ENCODE peak calls at places on chromosome X, in ten cellular contexts. B is uterus; U is WERI-Rb-1; A is OCI-LY7; R is CD8-positive, alpha-beta T cell; N is adrenal gland; L is HepG2; V is right lobe of liver; X is RWPE2; Z is tibial artery. S is an unnamed sample.

GRCh38 chrX:30779453-30780030 is 109.5 kb downstream of the TAB3 start:
- DNase-seq in B (no peak), U (no peak), A (no peak), R (no peak), N (no peak), L (no peak), V (no peak), X (no peak), Z (no peak), S (no peak)

GRCh38 chrX:130786030-130786429 is 117.0 kb downstream of the ENOX2 start:
- DNase-seq in B (no peak), U (no peak), A (no peak), R (no peak), N (no peak), L (no peak), V (no peak), X (no peak), Z (no peak), S (no peak)

GRCh38 chrX:16918979-16919378 is 27.5 kb upstream of the REPS2 start:
- DNase-seq in B (no peak), U (no peak), A (no peak), R (no peak), N (no peak), L (no peak), V (no peak), X (no peak), Z (no peak), S (no peak)

GRCh38 chrX:40871385-40872082 is 136.2 kb upstream of the MED14 start:
- DNase-seq in B (no peak), U (no peak), A (no peak), R (no peak), N (no peak), L (no peak), V (no peak), X (no peak), Z (no peak), S (no peak)

GRCh38 chrX:123743312-123743711 is 10.5 kb upstream of the THOC2 start:
- DNase-seq in B (no peak), U (no peak), A (no peak), R (no peak), N (no peak), L (no peak), V (no peak), X (no peak), Z (no peak), S (no peak)

GRCh38 chrX:107686792-107687191 is 58.5 kb downstream of the PRPS1 start:
- DNase-seq in B (no peak), U (no peak), A (no peak), R (no peak), N (no peak), L (no peak), V (no peak), X (no peak), Z (no peak), S (no peak)

GRCh38 chrX:698246-698645 is 67.7 kb downstream of the SHOX start:
- DNase-seq in B (no peak), U (no peak), A (no peak), R (no peak), N (peak; percentile 2), L (no peak), V (no peak), X (no peak), Z (no peak), S (no peak)

GRCh38 chrX:22097295-22097694 is 65.2 kb downstream of the PHEX start:
- DNase-seq in B (no peak), U (no peak), A (no peak), R (no peak), N (no peak), L (no peak), V (no peak), X (no peak), Z (no peak), S (no peak)

GRCh38 chrX:33726281-33727160 is 405.6 kb downstream of the FAM47A start:
- DNase-seq in B (peak; percentile 40), U (no peak), A (no peak), R (no peak), N (no peak), L (no peak), V (no peak), X (no peak), Z (peak; percentile 60), S (no peak)

GRCh38 chrX:119655125-119655524 is 37.8 kb downstream of the SEPTIN6 start:
- DNase-seq in B (peak; percentile 59), U (no peak), A (no peak), R (peak; percentile 48), N (peak; percentile 71), L (no peak), V (no peak), X (no peak), Z (no peak), S (no peak)

GRCh38 chrX:122945328-122945727 is 238.8 kb upstream of the GRIA3 start:
- DNase-seq in B (no peak), U (no peak), A (no peak), R (no peak), N (no peak), L (no peak), V (no peak), X (no peak), Z (no peak), S (no peak)

GRCh38 chrX:78104447-78105176 is 564 bp downstream of the PGK1 start:
- DNase-seq in B (peak; percentile 28), U (peak; percentile 35), A (peak; percentile 56), R (peak; percentile 36), N (peak; percentile 79), L (peak; percentile 75), V (peak; percentile 53), X (no peak), Z (peak; percentile 82), S (peak; percentile 84)

GRCh38 chrX:42531431-42531830 is 246.5 kb downstream of the PPP1R2C start:
- DNase-seq in B (no peak), U (no peak), A (no peak), R (no peak), N (no peak), L (no peak), V (no peak), X (no peak), Z (no peak), S (no peak)

GRCh38 chrX:47460561-47460960 is 22.5 kb downstream of the ZNF41 start:
- DNase-seq in B (no peak), U (no peak), A (no peak), R (no peak), N (no peak), L (no peak), V (no peak), X (no peak), Z (no peak), S (no peak)
- H3K36me3 ChIP-seq in B (no peaks in the 10 kb centered on the region), U (peaks cover 2% of the 10 kb centered on the region), A (peaks cover 21% of the 10 kb centered on the region), R (no peaks in the 10 kb centered on the region), N (no peaks in the 10 kb centered on the region), L (no peaks in the 10 kb centered on the region), V (peaks cover 5% of the 10 kb centered on the region), X (peaks cover 6% of the 10 kb centered on the region), Z (peaks cover 7% of the 10 kb centered on the region), S (peaks cover 52% of the 10 kb centered on the region)

GRCh38 chrX:19543020-19543715 is 27.9 kb upstream of the MAP3K15 start:
- DNase-seq in B (no peak), U (no peak), A (no peak), R (no peak), N (no peak), L (no peak), V (no peak), X (no peak), Z (no peak), S (no peak)

GRCh38 chrX:19545651-19546050 is 30.3 kb upstream of the MAP3K15 start:
- DNase-seq in B (no peak), U (no peak), A (no peak), R (no peak), N (no peak), L (no peak), V (no peak), X (no peak), Z (no peak), S (no peak)

GRCh38 chrX:19541931-19542330 is 26.6 kb upstream of the MAP3K15 start:
- DNase-seq in B (no peak), U (no peak), A (no peak), R (no peak), N (no peak), L (no peak), V (no peak), X (no peak), Z (no peak), S (no peak)

GRCh38 chrX:19544693-19545305 is 29.5 kb upstream of the MAP3K15 start:
- DNase-seq in B (no peak), U (peak; percentile 62), A (peak; percentile 58), R (peak; percentile 30), N (peak; percentile 69), L (peak; percentile 34), V (no peak), X (no peak), Z (no peak), S (no peak)

GRCh38 chrX:19543951-19544359 is 28.6 kb upstream of the MAP3K15 start:
- DNase-seq in B (no peak), U (no peak), A (no peak), R (no peak), N (no peak), L (no peak), V (no peak), X (no peak), Z (no peak), S (no peak)
- H3K9me3 ChIP-seq in B (no peaks in the 10 kb centered on the region), U (no peaks in the 10 kb centered on the region), A (no peaks in the 10 kb centered on the region), R (no peaks in the 10 kb centered on the region), N (no peaks in the 10 kb centered on the region), L (no peaks in the 10 kb centered on the region), V (no peaks in the 10 kb centered on the region), X (no peaks in the 10 kb centered on the region), Z (no peaks in the 10 kb centered on the region), S (no peaks in the 10 kb centered on the region)

GRCh38 chrX:48897621-48898306 is at the start of the genes PQBP1 and TIMM17B:
- DNase-seq in B (peak; percentile 88), U (peak; percentile 90), A (peak; percentile 96), R (peak; percentile 83), N (peak; percentile 94), L (peak; percentile 93), V (peak; percentile 88), X (peak; percentile 90), Z (peak; percentile 94), S (peak; percentile 95)
- H3K36me3 ChIP-seq in B (no peaks in the 10 kb centered on the region), U (peaks cover 24% of the 10 kb centered on the region), A (peaks cover 42% of the 10 kb centered on the region), R (peaks cover 18% of the 10 kb centered on the region), N (peaks cover 25% of the 10 kb centered on the region), L (peaks cover 7% of the 10 kb centered on the region), V (peaks cover 20% of the 10 kb centered on the region), X (peaks cover 25% of the 10 kb centered on the region), Z (peaks cover 36% of the 10 kb centered on the region), S (peaks cover 15% of the 10 kb centered on the region)

GRCh38 chrX:151901821-151902220 is 10.9 kb upstream of the MAGEA4 start:
- DNase-seq in B (no peak), U (no peak), A (no peak), R (no peak), N (no peak), L (no peak), V (no peak), X (no peak), Z (no peak), S (no peak)

GRCh38 chrX:151899622-151900021 is 13.1 kb upstream of the MAGEA4 start:
- DNase-seq in B (no peak), U (no peak), A (no peak), R (no peak), N (no peak), L (no peak), V (no peak), X (no peak), Z (no peak), S (no peak)

GRCh38 chrX:151896734-151897474 is 15.8 kb upstream of the MAGEA4 start:
- DNase-seq in B (no peak), U (no peak), A (no peak), R (no peak), N (no peak), L (no peak), V (no peak), X (no peak), Z (no peak), S (no peak)
- H3K9me3 ChIP-seq in B (no peaks in the 10 kb centered on the region), U (no peaks in the 10 kb centered on the region), A (no peaks in the 10 kb centered on the region), R (no peaks in the 10 kb centered on the region), N (no peaks in the 10 kb centered on the region), L (no peaks in the 10 kb centered on the region), V (no peaks in the 10 kb centered on the region), X (no peaks in the 10 kb centered on the region), Z (no peaks in the 10 kb centered on the region), S (no peaks in the 10 kb centered on the region)